ENCODE peak calls at places on chromosomes 13 and 19, in six cellular contexts. R, E, K, M, H and Q are unnamed samples.

GRCh38 chr19:39052243-39052746 is 19.9 kb upstream of the FBXO27 start:
- DNase-seq in R (peak), E (peak), K (peak), M (peak), H (peak), Q (peak)

GRCh38 chr13:93023929-93024328 is 202.7 kb upstream of the GPC6 start:
- DNase-seq in R (no peak), E (no peak), K (no peak), M (no peak), H (no peak), Q (no peak)

GRCh38 chr19:45011959-45012358 is 10.7 kb downstream of the RELB start:
- DNase-seq in R (no peak), E (peak), K (no peak), M (no peak), H (no peak), Q (no peak)

GRCh38 chr13:81089758-81090157 is 748.8 kb upstream of the SPRY2 start:
- DNase-seq in R (no peak), E (no peak), K (no peak), M (no peak), H (no peak), Q (no peak)

GRCh38 chr13:110323172-110323851 is 16.2 kb downstream of the COL4A2 start:
- DNase-seq in R (peak), E (peak), K (no peak), M (no peak), H (no peak), Q (no peak)

GRCh38 chr13:44936246-44936645 is 53.0 kb downstream of the NUFIP1 start:
- DNase-seq in R (no peak), E (no peak), K (no peak), M (no peak), H (no peak), Q (no peak)

GRCh38 chr19:45798995-45799517 is 6.4 kb upstream of the DMWD start:
- DNase-seq in R (peak), E (peak), K (peak), M (peak), H (peak), Q (no peak)

GRCh38 chr13:59745395-59745788 is 418.3 kb downstream of the DIAPH3 start:
- DNase-seq in R (no peak), E (no peak), K (no peak), M (no peak), H (no peak), Q (no peak)

DNA sequence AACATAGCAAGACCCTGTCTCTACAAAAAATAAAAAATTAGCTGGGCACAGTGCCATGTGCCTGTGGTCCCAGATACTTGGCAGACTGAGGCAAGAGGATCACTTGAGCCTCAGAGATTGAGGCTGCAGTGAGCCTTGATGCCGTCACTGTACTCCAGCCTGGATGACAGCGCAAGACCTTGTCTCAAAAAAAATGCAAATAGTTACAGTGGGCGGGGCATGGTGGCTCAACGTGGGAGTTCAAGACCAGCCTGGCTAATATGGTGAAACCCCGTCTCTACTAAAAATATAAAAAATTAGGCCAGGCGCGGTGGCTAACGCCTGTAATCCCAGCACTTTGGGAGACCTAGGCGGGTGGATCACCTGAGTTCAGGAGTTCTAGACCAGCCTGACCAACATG is 8.5 kb downstream of the PGLS start:
- DNase-seq in R (no peak), E (no peak), K (no peak), M (no peak), H (no peak), Q (no peak)
- H3K27ac ChIP-seq in R (no peak), E (no peak), K (no peak), M (no peak), H (no peak), Q (no peak)

DNA sequence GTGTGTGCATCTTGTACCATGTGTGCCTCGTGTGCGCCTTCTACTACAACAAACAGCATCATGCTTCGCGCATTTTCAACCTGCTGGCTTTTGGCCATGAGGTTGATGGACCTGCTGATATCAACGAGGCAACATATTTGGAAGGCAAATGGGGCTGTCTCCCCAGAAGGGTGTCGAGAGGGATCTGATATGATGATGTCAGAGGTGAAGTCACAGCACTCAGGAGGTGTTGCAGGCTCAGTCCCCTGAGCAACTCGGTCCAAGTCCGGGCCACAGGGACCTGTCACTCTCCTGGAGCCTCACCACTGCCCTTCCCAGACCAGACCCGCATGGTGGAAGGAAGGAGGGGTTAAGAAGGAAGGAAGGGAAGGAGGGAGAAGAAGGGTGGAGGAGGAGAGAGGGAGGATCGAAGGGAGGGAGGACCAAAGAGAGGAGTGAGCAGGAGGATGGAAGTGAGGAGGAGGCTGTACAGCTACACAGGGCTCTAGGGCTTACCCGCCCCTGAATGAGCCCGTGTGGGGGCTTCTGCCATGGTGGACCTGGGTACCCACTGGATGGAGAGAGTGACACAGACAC is 6.7 kb upstream of the C13orf46 start:
- DNase-seq in R (no peak), E (no peak), K (no peak), M (no peak), H (peak), Q (no peak)
- H3K27ac ChIP-seq in R (no peak), E (no peak), K (peak), M (peak), H (no peak), Q (no peak)

GRCh38 chr19:46976845-46977320 is 42.8 kb upstream of the NPAS1 start:
- DNase-seq in R (peak), E (peak), K (no peak), M (peak), H (no peak), Q (no peak)

GRCh38 chr19:46974181-46974580 is 45.5 kb upstream of the NPAS1 start:
- DNase-seq in R (no peak), E (no peak), K (no peak), M (no peak), H (no peak), Q (no peak)

GRCh38 chr19:46975011-46975917 is 44.4 kb upstream of the NPAS1 start:
- DNase-seq in R (peak), E (no peak), K (no peak), M (no peak), H (no peak), Q (no peak)

GRCh38 chr19:46977548-46977947 is 42.1 kb upstream of the NPAS1 start:
- DNase-seq in R (no peak), E (no peak), K (no peak), M (no peak), H (no peak), Q (no peak)

DNA sequence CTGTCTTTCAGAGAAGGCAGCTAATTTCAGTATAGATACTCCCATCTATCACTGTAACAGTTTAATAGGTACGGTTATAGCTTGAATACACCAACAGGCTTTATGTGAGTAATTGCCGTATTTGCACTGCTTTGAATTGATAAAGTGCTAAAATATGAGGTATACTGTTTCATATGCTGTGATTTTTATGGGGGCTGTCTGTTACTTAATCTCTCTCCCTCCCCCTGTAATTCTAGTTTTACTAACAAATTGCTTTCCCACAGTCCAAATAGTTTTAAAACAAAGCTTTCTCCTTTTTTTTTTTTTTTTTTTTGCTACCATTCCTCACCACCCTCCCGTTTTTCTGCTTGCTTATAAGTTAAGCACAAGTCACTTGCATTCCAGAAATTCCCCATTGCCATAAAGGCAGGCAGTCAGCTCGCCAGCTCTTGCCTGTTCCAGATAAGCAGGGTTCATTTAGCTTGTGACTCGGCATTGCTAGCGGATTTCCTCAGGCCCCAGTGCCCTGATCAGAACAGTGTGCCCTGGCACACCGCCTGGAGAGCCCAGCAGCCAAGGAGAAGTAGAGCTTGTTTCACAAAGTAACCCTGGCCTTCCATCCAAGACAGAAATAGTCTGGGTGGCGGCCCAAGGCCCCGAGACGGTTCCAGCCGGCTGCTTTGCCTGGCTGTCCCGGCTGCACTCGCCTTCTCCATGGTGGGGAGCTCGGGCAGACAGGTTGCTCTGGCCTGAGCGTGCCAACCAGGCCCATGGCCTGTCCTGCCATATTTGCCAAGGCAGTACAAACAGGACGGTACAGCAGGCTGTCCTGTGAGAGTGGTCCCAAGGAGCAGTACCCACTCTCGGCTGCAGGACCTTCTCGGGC is 43.5 kb upstream of the NPAS1 start:
- DNase-seq in R (peak), E (peak), K (peak), M (peak), H (peak), Q (peak)
- H3K27ac ChIP-seq in R (peak), E (peak), K (peak), M (peak), H (peak), Q (peak)

GRCh38 chr13:95226476-95226875 is 74.8 kb downstream of the ABCC4 start:
- DNase-seq in R (no peak), E (no peak), K (no peak), M (no peak), H (no peak), Q (no peak)
- H3K27ac ChIP-seq in R (no peak), E (no peak), K (no peak), M (peak), H (peak), Q (peak)

DNA sequence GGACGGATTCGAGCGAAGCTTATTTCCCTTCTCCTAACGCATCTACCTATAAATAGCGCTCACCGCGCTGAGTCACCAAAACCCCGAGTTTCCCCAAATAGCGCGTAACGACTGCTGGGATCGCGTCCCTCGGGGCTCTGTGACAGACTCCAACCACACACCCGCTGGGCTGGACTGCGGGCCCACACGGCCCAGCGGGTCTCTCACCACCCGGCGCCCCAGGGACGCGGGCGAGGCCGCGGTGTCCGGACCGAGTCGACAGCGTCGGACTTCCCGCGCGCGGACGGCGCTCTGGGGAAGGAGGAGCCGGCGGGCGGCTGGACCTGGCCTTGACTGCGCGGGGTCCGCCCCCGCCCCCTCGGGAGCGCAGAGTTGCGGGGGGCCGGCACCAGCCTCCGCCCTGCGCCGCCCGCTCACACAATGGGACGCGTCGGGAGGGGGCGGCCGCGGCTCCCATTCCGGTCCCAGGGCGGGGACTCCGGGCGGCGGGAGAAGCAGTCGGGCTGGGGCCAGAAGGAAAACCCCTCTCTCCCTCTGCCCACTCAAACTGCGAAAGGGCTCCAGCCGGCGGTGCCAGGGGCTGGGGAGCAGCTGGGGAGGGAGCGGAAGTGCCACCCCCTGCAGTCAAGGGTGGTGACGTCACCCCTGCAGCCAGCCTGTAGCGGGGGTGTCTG is 108.8 kb downstream of the KCNRG start:
- DNase-seq in R (peak), E (peak), K (peak), M (peak), H (peak), Q (peak)
- H3K27ac ChIP-seq in R (peak), E (no peak), K (peak), M (peak), H (peak), Q (peak)

DNA sequence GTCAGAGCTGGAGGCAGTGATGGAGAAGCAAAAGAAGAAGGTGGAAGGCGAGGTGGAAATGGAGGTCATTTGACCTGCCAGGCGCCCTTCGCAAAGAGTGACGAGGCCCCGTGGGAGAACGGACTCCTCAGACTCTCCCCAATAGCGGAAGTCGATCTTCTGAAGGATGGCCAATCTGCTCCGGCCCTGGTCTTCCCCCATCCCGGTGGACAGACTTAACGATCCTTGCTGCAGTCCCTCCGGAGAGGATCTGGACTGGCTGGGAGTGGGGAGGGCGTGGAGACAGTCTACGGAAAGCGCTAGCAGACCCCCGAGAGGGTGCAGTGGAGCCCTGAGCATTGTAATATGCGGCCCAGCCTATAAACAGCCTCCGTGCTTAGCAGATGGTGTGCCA is 11.9 kb downstream of the EPS8L1 start:
- DNase-seq in R (no peak), E (peak), K (no peak), M (no peak), H (no peak), Q (no peak)
- H3K27ac ChIP-seq in R (no peak), E (no peak), K (no peak), M (no peak), H (no peak), Q (no peak)

GRCh38 chr13:100658363-100658762 is 16.2 kb downstream of the TMTC4 start:
- DNase-seq in R (no peak), E (no peak), K (no peak), M (no peak), H (no peak), Q (no peak)

GRCh38 chr13:100657881-100658315 is 16.7 kb downstream of the TMTC4 start:
- DNase-seq in R (no peak), E (no peak), K (no peak), M (no peak), H (no peak), Q (peak)

GRCh38 chr13:100662470-100663211 is 12.0 kb downstream of the TMTC4 start:
- DNase-seq in R (no peak), E (no peak), K (no peak), M (no peak), H (no peak), Q (no peak)

GRCh38 chr13:100659578-100659977 is 15.0 kb downstream of the TMTC4 start:
- DNase-seq in R (peak), E (peak), K (no peak), M (no peak), H (no peak), Q (no peak)

GRCh38 chr13:100660761-100661160 is 13.8 kb downstream of the TMTC4 start:
- DNase-seq in R (no peak), E (no peak), K (no peak), M (no peak), H (no peak), Q (no peak)
- H3K27ac ChIP-seq in R (no peak), E (no peak), K (no peak), M (no peak), H (no peak), Q (peak)

GRCh38 chr13:27446986-27447583 is 3.3 kb downstream of the MTIF3 start:
- DNase-seq in R (no peak), E (no peak), K (no peak), M (no peak), H (no peak), Q (no peak)
- H3K27ac ChIP-seq in R (no peak), E (no peak), K (peak), M (peak), H (no peak), Q (no peak)

GRCh38 chr19:35757231-35757748 is 461 bp upstream of the HSPB6 start:
- DNase-seq in R (peak), E (peak), K (peak), M (peak), H (no peak), Q (peak)

GRCh38 chr19:35759697-35760096 is 1.7 kb downstream of the PROSER3 start:
- DNase-seq in R (no peak), E (no peak), K (no peak), M (no peak), H (no peak), Q (no peak)

GRCh38 chr19:35756373-35757230 is at the start of gene HSPB6:
- DNase-seq in R (peak), E (peak), K (peak), M (peak), H (peak), Q (peak)

GRCh38 chr19:35755550-35756371 is 1.1 kb downstream of the HSPB6 start:
- DNase-seq in R (no peak), E (peak), K (peak), M (peak), H (no peak), Q (no peak)

GRCh38 chr19:35757749-35758608 is at the start of gene PROSER3:
- DNase-seq in R (peak), E (peak), K (peak), M (peak), H (peak), Q (peak)
- H3K27ac ChIP-seq in R (peak), E (peak), K (peak), M (peak), H (peak), Q (peak)

GRCh38 chr13:112859128-112859816 is 109.7 kb upstream of the MCF2L start:
- DNase-seq in R (no peak), E (no peak), K (no peak), M (no peak), H (no peak), Q (no peak)
- H3K27ac ChIP-seq in R (no peak), E (no peak), K (no peak), M (no peak), H (no peak), Q (peak)